ENCODE peak calls at places on chromosomes 7 and 10, in four cellular contexts. B is SK-N-SH, A is GM23338, W is GM23248. P is an unnamed sample.

GRCh38 chr10:13708256-13708990 is 121.7 kb downstream of the PRPF18 start:
- DNase-seq in B (peak; percentile 38), A (peak; percentile 38), W (no peak), P (no peak)

GRCh38 chr7:91569702-91570457 is 305.6 kb downstream of the FZD1 start:
- DNase-seq in B (no peak), A (peak; percentile 13), W (peak; percentile 39), P (no peak)

GRCh38 chr10:104657458-104657857 is 16.4 kb downstream of the SORCS3 start:
- DNase-seq in B (no peak), A (no peak), W (peak; percentile 44), P (no peak)

GRCh38 chr10:63166742-63167258 is 33.7 kb downstream of the NRBF2 start:
- DNase-seq in B (peak; percentile 41), A (peak; percentile 87), W (peak; percentile 82), P (peak; percentile 74)

GRCh38 chr10:62394556-62395018 is 20.4 kb downstream of the ZNF365 start:
- DNase-seq in B (no peak), A (peak; percentile 50), W (no peak), P (no peak)

GRCh38 chr10:35882422-35883150 is 240.5 kb upstream of the FZD8 start:
- DNase-seq in B (no peak), A (peak; percentile 62), W (no peak), P (no peak)

GRCh38 chr10:69965919-69966662 is 86.6 kb upstream of the MACROH2A2 start:
- DNase-seq in B (no peak), A (no peak), W (peak; percentile 27), P (no peak)

GRCh38 chr10:70838270-70838669 is 22.5 kb downstream of the SGPL1 start:
- DNase-seq in B (no peak), A (no peak), W (peak; percentile 15), P (no peak)

GRCh38 chr10:52762088-52762487 is 10.5 kb downstream of the MBL2 start:
- DNase-seq in B (no peak), A (no peak), W (no peak), P (no peak)

GRCh38 chr10:78318305-78318704 is 284.6 kb downstream of the RPS24 start:
- DNase-seq in B (no peak), A (no peak), W (no peak), P (no peak)

GRCh38 chr7:43480581-43480980 is 102.3 kb upstream of the STK17A start:
- DNase-seq in B (no peak), A (no peak), W (no peak), P (no peak)

GRCh38 chr10:103276941-103277712 is at the start of gene INA:
- DNase-seq in B (peak; percentile 97), A (peak; percentile 88), W (peak; percentile 71), P (peak; percentile 56)

GRCh38 chr7:55957190-55957589 is 5.5 kb downstream of the MRPS17 start:
- DNase-seq in B (no peak), A (no peak), W (no peak), P (no peak)

GRCh38 chr7:50349963-50350944 is 45.7 kb downstream of the IKZF1 start:
- DNase-seq in B (no peak), A (no peak), W (no peak), P (no peak)

GRCh38 chr7:72493850-72494661 is 81.9 kb upstream of the CALN1 start:
- DNase-seq in B (peak; percentile 65), A (peak; percentile 87), W (peak; percentile 45), P (peak; percentile 66)

GRCh38 chr10:86402283-86402931 is 35.8 kb upstream of the GRID1 start:
- DNase-seq in B (no peak), A (peak; percentile 34), W (peak; percentile 67), P (no peak)

GRCh38 chr10:46035923-46036849 is 5.8 kb upstream of the NCOA4 start:
- DNase-seq in B (no peak), A (peak; percentile 28), W (no peak), P (no peak)

GRCh38 chr7:158829021-158829341 is 328 bp downstream of the ESYT2 start:
- DNase-seq in B (no peak), A (peak; percentile 78), W (peak; percentile 93), P (peak; percentile 92)

GRCh38 chr7:88278881-88279280 is 27.8 kb downstream of the STEAP4 start:
- DNase-seq in B (no peak), A (no peak), W (peak; percentile 36), P (no peak)

GRCh38 chr10:28263136-28263857 is 39.6 kb downstream of the MPP7 start:
- DNase-seq in B (no peak), A (peak; percentile 34), W (no peak), P (no peak)

GRCh38 chr7:137751361-137752009 is 95.3 kb downstream of the DGKI start:
- DNase-seq in B (no peak), A (no peak), W (no peak), P (peak; percentile 98)

GRCh38 chr7:8184241-8184640 is 77.7 kb downstream of the ICA1 start:
- DNase-seq in B (no peak), A (no peak), W (no peak), P (no peak)

GRCh38 chr10:69911571-69912528 is 110.1 kb downstream of the COL13A1 start:
- DNase-seq in B (no peak), A (peak; percentile 34), W (no peak), P (no peak)

GRCh38 chr10:110863361-110863760 is 8.4 kb upstream of the PDCD4 start:
- DNase-seq in B (no peak), A (no peak), W (peak; percentile 23), P (no peak)

GRCh38 chr10:103049237-103049636 is 131.1 kb downstream of the CNNM2 start:
- DNase-seq in B (no peak), A (no peak), W (no peak), P (no peak)

GRCh38 chr7:2757904-2758672 is 70.1 kb downstream of the AMZ1 start:
- DNase-seq in B (peak; percentile 80), A (no peak), W (peak; percentile 99), P (peak; percentile 89)

GRCh38 chr10:104260775-104261115 is 6.1 kb downstream of the GSTO1 start:
- DNase-seq in B (no peak), A (no peak), W (peak; percentile 87), P (no peak)

GRCh38 chr7:83599131-83599530 is 49.8 kb downstream of the SEMA3E start:
- DNase-seq in B (no peak), A (no peak), W (no peak), P (no peak)
- H3K27me3 ChIP-seq in B (no peaks in the 10 kb centered on the region), A (no peaks in the 10 kb centered on the region), W (no peaks in the 10 kb centered on the region), P (no peaks in the 10 kb centered on the region)

GRCh38 chr7:42082144-42082543 is 154.9 kb downstream of the GLI3 start:
- DNase-seq in B (no peak), A (no peak), W (peak; percentile 66), P (no peak)

GRCh38 chr7:42085531-42085930 is 151.5 kb downstream of the GLI3 start:
- DNase-seq in B (no peak), A (no peak), W (no peak), P (no peak)

GRCh38 chr7:42081672-42082071 is 155.3 kb downstream of the GLI3 start:
- DNase-seq in B (no peak), A (no peak), W (no peak), P (no peak)

GRCh38 chr7:42083284-42083683 is 153.7 kb downstream of the GLI3 start:
- DNase-seq in B (no peak), A (no peak), W (no peak), P (no peak)

GRCh38 chr7:42084263-42084662 is 152.7 kb downstream of the GLI3 start:
- DNase-seq in B (no peak), A (no peak), W (no peak), P (no peak)
- H2AFZ ChIP-seq in B (no peak overlapping the region), A (no peak overlapping the region), W (no peak overlapping the region), P (no peak overlapping the region)

DNA sequence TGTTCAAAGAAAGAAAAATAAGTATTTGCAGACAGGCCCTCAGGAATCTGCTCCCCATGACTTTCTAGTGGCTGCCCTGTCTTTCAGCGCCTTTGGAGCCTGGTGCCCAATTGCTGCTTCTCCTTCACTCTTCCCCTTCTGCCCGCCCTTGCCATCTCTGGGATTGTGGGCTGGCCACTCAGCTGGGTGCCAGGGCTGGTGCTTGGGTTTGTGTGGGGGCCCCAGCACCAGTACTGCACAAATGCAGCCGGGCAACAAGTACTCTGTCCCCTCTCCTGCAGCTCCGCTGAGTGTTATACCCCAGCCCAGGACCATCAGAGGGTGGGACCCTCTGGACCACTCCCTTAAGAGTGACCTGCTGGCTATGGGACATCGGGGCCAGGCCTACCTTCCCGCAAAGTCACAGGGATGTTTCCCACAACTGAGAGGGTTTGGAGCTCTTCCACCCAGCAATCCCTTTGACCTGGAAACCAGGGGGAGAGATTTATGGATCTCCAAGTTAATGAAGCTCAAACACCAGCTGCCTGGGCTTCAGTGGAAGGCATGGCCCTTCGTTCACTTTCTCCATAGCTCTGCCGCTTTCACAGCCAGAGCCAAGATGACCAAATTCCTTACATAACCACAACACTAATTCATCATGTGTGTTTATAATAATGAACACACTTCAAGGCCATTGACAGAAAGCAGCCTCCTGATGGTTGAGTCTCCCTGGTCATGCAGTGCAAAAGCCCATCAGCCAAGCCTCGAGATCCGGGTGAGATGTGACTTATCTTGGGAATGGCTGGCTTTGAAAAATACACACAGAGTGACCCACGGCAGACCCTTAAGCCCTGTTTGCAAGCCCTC is 313.9 kb upstream of the ZNF32 start:
- DNase-seq in B (no peak), A (no peak), W (peak; percentile 25), P (no peak)
- TF ChIP-seq EZH2phosphoT487 in B (no peak), A (no peak), W (no peak), P (no peak)

DNA sequence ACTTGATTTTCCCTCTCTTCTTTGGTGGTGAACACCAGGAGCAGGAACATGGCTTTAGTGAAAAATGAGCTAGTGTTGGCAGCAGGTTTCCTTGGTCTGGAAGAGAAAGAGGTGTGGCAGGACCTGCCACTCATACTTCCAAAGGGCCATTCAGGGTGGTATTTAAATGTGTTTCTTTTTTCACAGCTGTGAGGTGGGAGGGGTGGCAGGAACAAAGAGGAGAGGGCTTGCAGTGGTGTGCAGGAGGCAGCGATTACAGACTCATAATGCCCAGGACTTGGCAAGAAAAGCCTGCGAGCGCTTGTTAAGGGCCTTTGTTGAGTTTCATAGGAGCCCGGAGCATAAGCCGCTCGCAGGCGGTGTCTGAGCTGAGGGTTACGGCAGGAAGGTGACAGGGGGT is 36.8 kb downstream of the WIPF3 start:
- DNase-seq in B (no peak), A (no peak), W (no peak), P (no peak)
- H3K27me3 ChIP-seq in B (peaks cover 36% of the 10 kb centered on the region), A (no peaks in the 10 kb centered on the region), W (peaks cover 29% of the 10 kb centered on the region), P (no peaks in the 10 kb centered on the region)

GRCh38 chr7:146773506-146773905 is 656.9 kb downstream of the CNTNAP2 start:
- DNase-seq in B (no peak), A (no peak), W (no peak), P (no peak)

GRCh38 chr7:146768941-146769340 is 652.3 kb downstream of the CNTNAP2 start:
- DNase-seq in B (no peak), A (no peak), W (no peak), P (no peak)

GRCh38 chr7:146772581-146772980 is 656.0 kb downstream of the CNTNAP2 start:
- DNase-seq in B (no peak), A (peak; percentile 74), W (no peak), P (no peak)
- H2AFZ ChIP-seq in B (no peak overlapping the region), A (peak overlapping the region; percentile 98), W (no peak overlapping the region), P (no peak overlapping the region)

GRCh38 chr7:118153551-118154177 is 30.3 kb upstream of the LSM8 start:
- DNase-seq in B (peak; percentile 14), A (peak; percentile 72), W (peak; percentile 50), P (peak; percentile 68)
- TF ChIP-seq EZH2phosphoT487 in B (no peak), A (no peak), W (no peak), P (no peak)